ENCODE peak calls at places on chromosomes 7 and 10, in ten cellular contexts. O is cardiac septum; S is mucosa of gallbladder; I is activated T-cell treated with anti-CD3 and anti-CD28 coated beads, Interleukin-2, amount 50 U/mL, for 48 hours; N is T-cell; F is activated CD4-positive, alpha-beta T cell treated with anti-CD3 and anti-CD28 coated beads, Interleukin-2, amount 50 U/mL, for 24 hours; J is substantia nigra; W is stimulated activated naive CD4-positive, alpha-beta T cell; P is GM13976; C is memory B cell. L is an unnamed sample.

GRCh38 chr7:22482476-22482875 is 17.5 kb downstream of the STEAP1B start:
- DNase-seq in O (no peak), S (no peak), I (no peak), N (no peak), F (no peak), J (no peak), W (no peak), P (no peak), C (no peak), L (no peak)

GRCh38 chr7:23967949-23968599 is 258.1 kb downstream of the STK31 start:
- DNase-seq in O (no peak), S (no peak), I (peak), N (no peak), F (no peak), J (no peak), W (no peak), P (peak), C (no peak), L (no peak)

GRCh38 chr10:43198682-43199005 is 60.4 kb downstream of the CSGALNACT2 start:
- DNase-seq in O (peak), S (peak), I (no peak), N (peak), F (no peak), J (no peak), W (no peak), P (peak), C (no peak), L (no peak)

GRCh38 chr7:151677581-151678226 is 158.0 kb upstream of the RHEB start:
- DNase-seq in O (peak), S (no peak), I (no peak), N (no peak), F (no peak), J (no peak), W (no peak), P (no peak), C (no peak), L (peak)

GRCh38 chr10:112755446-112756117 is 194.5 kb upstream of the TCF7L2 start:
- DNase-seq in O (no peak), S (no peak), I (no peak), N (no peak), F (no peak), J (peak), W (no peak), P (no peak), C (no peak), L (no peak)

GRCh38 chr10:53403688-53404087 is 631.1 kb upstream of the MBL2 start:
- DNase-seq in O (peak), S (peak), I (no peak), N (no peak), F (no peak), J (no peak), W (no peak), P (no peak), C (no peak), L (no peak)

GRCh38 chr10:79255007-79255507 is 92.2 kb upstream of the PPIF start:
- DNase-seq in O (no peak), S (no peak), I (no peak), N (no peak), F (no peak), J (no peak), W (no peak), P (no peak), C (no peak), L (no peak)

GRCh38 chr10:14468022-14468421 is 137.3 kb upstream of the FRMD4A start:
- DNase-seq in O (no peak), S (no peak), I (no peak), N (no peak), F (no peak), J (no peak), W (no peak), P (no peak), C (no peak), L (no peak)

GRCh38 chr10:4130685-4131084 is 345.7 kb upstream of the KLF6 start:
- DNase-seq in O (no peak), S (no peak), I (no peak), N (no peak), F (no peak), J (no peak), W (peak), P (no peak), C (no peak), L (no peak)

GRCh38 chr7:134513169-134513752 is 14.1 kb upstream of the AKR1B10 start:
- DNase-seq in O (no peak), S (no peak), I (peak), N (no peak), F (peak), J (no peak), W (peak), P (peak), C (no peak), L (no peak)

GRCh38 chr7:88218836-88219605 is 817 bp downstream of the SRI start:
- DNase-seq in O (peak), S (peak), I (peak), N (no peak), F (peak), J (peak), W (peak), P (peak), C (peak), L (peak)

GRCh38 chr7:26618898-26619297 is 245.5 kb downstream of the SKAP2 start:
- DNase-seq in O (no peak), S (no peak), I (no peak), N (no peak), F (no peak), J (no peak), W (no peak), P (no peak), C (no peak), L (no peak)

GRCh38 chr10:122650331-122650730 is 49.3 kb downstream of the C10orf120 start:
- DNase-seq in O (peak), S (no peak), I (no peak), N (no peak), F (no peak), J (no peak), W (no peak), P (no peak), C (no peak), L (no peak)

GRCh38 chr7:80699030-80699638 is 60.7 kb downstream of the CD36 start:
- DNase-seq in O (no peak), S (no peak), I (no peak), N (no peak), F (no peak), J (no peak), W (no peak), P (peak), C (no peak), L (no peak)

GRCh38 chr7:17299477-17299991 is 1.1 kb downstream of the AHR start:
- DNase-seq in O (no peak), S (no peak), I (peak), N (no peak), F (no peak), J (no peak), W (no peak), P (no peak), C (peak), L (no peak)

GRCh38 chr10:17109475-17110207 is 20.0 kb downstream of the CUBN start:
- DNase-seq in O (no peak), S (no peak), I (no peak), N (no peak), F (no peak), J (no peak), W (no peak), P (no peak), C (no peak), L (no peak)

GRCh38 chr7:2717905-2718702 is 30.1 kb downstream of the AMZ1 start:
- DNase-seq in O (no peak), S (no peak), I (no peak), N (no peak), F (no peak), J (no peak), W (no peak), P (no peak), C (no peak), L (no peak)

GRCh38 chr10:16902606-16903005 is 85.4 kb upstream of the RSU1 start:
- DNase-seq in O (no peak), S (no peak), I (peak), N (no peak), F (no peak), J (no peak), W (no peak), P (no peak), C (no peak), L (peak)

GRCh38 chr7:117347962-117348672 is 25.3 kb upstream of the WNT2 start:
- DNase-seq in O (no peak), S (no peak), I (no peak), N (no peak), F (no peak), J (no peak), W (no peak), P (no peak), C (no peak), L (no peak)

GRCh38 chr10:8158439-8159071 is 104.1 kb downstream of the GATA3 start:
- DNase-seq in O (no peak), S (no peak), I (no peak), N (no peak), F (no peak), J (no peak), W (no peak), P (no peak), C (no peak), L (no peak)

GRCh38 chr10:70568781-70569495 is 33.6 kb downstream of the PRF1 start:
- DNase-seq in O (no peak), S (no peak), I (no peak), N (no peak), F (no peak), J (no peak), W (no peak), P (no peak), C (no peak), L (no peak)

GRCh38 chr10:52778511-52779392 is 6.2 kb upstream of the MBL2 start:
- DNase-seq in O (no peak), S (no peak), I (no peak), N (no peak), F (no peak), J (peak), W (no peak), P (no peak), C (no peak), L (no peak)